ENCODE peak calls at places on chromosomes 7 and 10, in ten cellular contexts. Z is islet precursor cell; T is amniotic stem cell; U is ELF-1; C is neural crest cell; W is SJSA1; D is MV-4-11; Q is GM23248; I is stimulated activated CD4-positive, alpha-beta T cell treated with anti-CD3 and anti-CD28 coated beads, Interleukin-1b, Interleukin-23, amount 100 ng/mL, for 24 hours; E is AG20443. S is an unnamed sample.

GRCh38 chr7:20229652-20230500 is 12.7 kb upstream of the MACC1 start:
- DNase-seq in I (no peak), D (peak), Z (no peak), C (no peak), E (peak), T (peak), U (no peak), Q (peak), W (no peak), S (peak)

GRCh38 chr10:5943536-5943935 is 33.8 kb downstream of the IL15RA start:
- DNase-seq in Z (no peak), T (no peak), E (peak), D (no peak), W (no peak), I (no peak), Q (peak), U (peak), C (no peak), S (no peak)

GRCh38 chr10:490891-491571 is 198.4 kb downstream of the DIP2C start:
- DNase-seq in D (peak), T (no peak), E (peak), U (peak), I (no peak), Q (peak), C (no peak), W (no peak), Z (peak), S (no peak)

GRCh38 chr7:25891591-25891990 is 260.4 kb upstream of the NFE2L3 start:
- DNase-seq in Z (peak), C (no peak), Q (no peak), U (no peak), W (no peak), I (no peak), T (no peak), D (no peak), E (no peak), S (no peak)

GRCh38 chr7:106015586-106016218 is 52.6 kb downstream of the CDHR3 start:
- DNase-seq in T (no peak), E (no peak), W (no peak), U (no peak), C (no peak), Q (no peak), I (no peak), Z (no peak), D (no peak), S (no peak)

GRCh38 chr10:11629731-11630130 is 18.3 kb upstream of the USP6NL start:
- DNase-seq in C (no peak), W (no peak), Q (no peak), D (no peak), T (no peak), E (no peak), Z (no peak), I (no peak), U (no peak), S (no peak)

GRCh38 chr10:803041-803741 is 113.7 kb upstream of the DIP2C start:
- DNase-seq in T (no peak), U (no peak), C (no peak), D (no peak), E (no peak), W (no peak), Q (no peak), I (no peak), Z (no peak), S (no peak)

GRCh38 chr7:112540839-112541577 is 60.2 kb downstream of the LSMEM1 start:
- DNase-seq in C (no peak), E (no peak), Q (peak), U (no peak), I (no peak), T (no peak), W (no peak), Z (no peak), D (no peak), S (no peak)

GRCh38 chr10:15860692-15861201 is 440 bp upstream of the MINDY3 start:
- DNase-seq in Q (no peak), C (no peak), T (no peak), I (no peak), W (no peak), D (no peak), E (no peak), Z (no peak), U (no peak), S (no peak)

GRCh38 chr7:23721456-23721855 is 11.4 kb downstream of the STK31 start:
- DNase-seq in E (no peak), U (no peak), Q (no peak), Z (no peak), W (no peak), T (no peak), C (no peak), D (no peak), I (no peak), S (no peak)

GRCh38 chr7:149773446-149774236 is at the start of gene ZNF467:
- DNase-seq in Z (no peak), U (no peak), W (no peak), T (no peak), I (no peak), E (no peak), D (no peak), Q (peak), C (no peak), S (peak)

GRCh38 chr10:110820321-110820814 is 51.4 kb upstream of the PDCD4 start:
- DNase-seq in Z (no peak), D (no peak), I (no peak), E (peak), Q (peak), T (no peak), C (no peak), W (no peak), U (no peak), S (no peak)

GRCh38 chr7:137488038-137488437 is 144.5 kb upstream of the PTN start:
- DNase-seq in U (no peak), Z (no peak), W (no peak), Q (peak), I (no peak), C (no peak), D (no peak), E (no peak), T (no peak), S (no peak)

GRCh38 chr7:44587843-44588711 is 6.0 kb upstream of the TMED4 start:
- DNase-seq in Z (no peak), D (peak), U (no peak), C (no peak), W (no peak), I (no peak), Q (peak), E (no peak), T (no peak), S (peak)

GRCh38 chr7:45625067-45625466 is 50.9 kb downstream of the ADCY1 start:
- DNase-seq in C (no peak), W (no peak), E (peak), T (no peak), D (no peak), Z (no peak), Q (peak), I (no peak), U (no peak), S (no peak)

GRCh38 chr10:34124522-34125035 is 690.5 kb downstream of the PARD3 start:
- DNase-seq in Z (peak), C (no peak), U (peak), D (no peak), T (no peak), I (no peak), Q (peak), W (peak), E (peak), S (peak)

GRCh38 chr7:3239291-3239691 is 61.8 kb upstream of the SDK1 start:
- DNase-seq in T (no peak), C (no peak), Q (no peak), Z (no peak), W (peak), U (no peak), E (no peak), D (peak), I (no peak), S (no peak)

GRCh38 chr10:53236941-53237340 is 464.4 kb upstream of the MBL2 start:
- DNase-seq in T (no peak), D (no peak), C (no peak), E (no peak), W (no peak), I (no peak), U (no peak), Z (no peak), Q (no peak), S (no peak)

GRCh38 chr10:103890194-103890658 is 27.8 kb downstream of the STN1 start:
- DNase-seq in E (no peak), Z (no peak), U (no peak), W (no peak), I (no peak), D (no peak), C (no peak), Q (peak), T (no peak), S (no peak)

GRCh38 chr7:93327006-93327633 is 95.0 kb downstream of the VPS50 start:
- DNase-seq in T (peak), W (peak), D (peak), Z (no peak), U (no peak), E (peak), I (no peak), C (no peak), Q (peak), S (peak)

GRCh38 chr7:100964630-100965029 is 4.7 kb upstream of the MUC12 start:
- DNase-seq in I (no peak), D (no peak), T (no peak), W (no peak), U (no peak), Q (no peak), C (no peak), E (no peak), Z (no peak), S (no peak)

GRCh38 chr10:113080621-113081229 is 130.7 kb downstream of the TCF7L2 start:
- DNase-seq in Z (no peak), U (no peak), W (no peak), E (no peak), C (no peak), T (no peak), Q (no peak), D (no peak), I (no peak), S (no peak)

GRCh38 chr7:43577485-43577951 is 5.4 kb upstream of the STK17A start:
- DNase-seq in Z (peak), U (peak), E (no peak), I (no peak), W (no peak), D (no peak), T (no peak), C (no peak), Q (no peak), S (no peak)

GRCh38 chr10:132234860-132235259 is 48.1 kb downstream of the DPYSL4 start:
- DNase-seq in E (no peak), Q (no peak), T (no peak), U (no peak), D (no peak), I (no peak), C (no peak), Z (no peak), W (no peak), S (no peak)

GRCh38 chr7:131219277-131220041 is 108.2 kb upstream of the MKLN1 start:
- DNase-seq in Z (no peak), Q (no peak), T (no peak), D (peak), W (no peak), U (no peak), C (no peak), E (peak), I (no peak), S (no peak)

GRCh38 chr7:135147899-135148721 is at the start of gene TMEM140:
- DNase-seq in E (peak), W (no peak), D (peak), Z (no peak), T (no peak), U (no peak), C (no peak), Q (peak), I (peak), S (peak)

GRCh38 chr10:97213431-97213830 is 27.7 kb upstream of the SLIT1 start:
- DNase-seq in Z (no peak), D (no peak), Q (no peak), I (no peak), U (no peak), C (no peak), W (no peak), T (no peak), E (no peak), S (no peak)

GRCh38 chr7:157657741-157658740 is 321.2 kb downstream of the DNAJB6 start:
- DNase-seq in U (no peak), C (no peak), Q (no peak), E (no peak), I (no peak), D (peak), W (no peak), Z (no peak), T (no peak), S (no peak)

GRCh38 chr7:100682228-100682741 is 8.7 kb downstream of the GNB2 start:
- DNase-seq in W (peak), I (no peak), U (peak), T (no peak), E (no peak), Z (peak), D (no peak), Q (peak), C (no peak), S (no peak)

GRCh38 chr10:50577681-50578350 is 45.9 kb downstream of the SGMS1 start:
- DNase-seq in C (no peak), W (no peak), U (peak), Q (peak), T (no peak), Z (peak), D (peak), I (no peak), E (no peak), S (no peak)

GRCh38 chr7:136293841-136294391 is 316.8 kb upstream of the MTPN start:
- DNase-seq in Q (no peak), C (no peak), W (no peak), T (no peak), D (no peak), U (no peak), Z (no peak), I (no peak), E (no peak), S (no peak)

GRCh38 chr7:64618785-64619456 is 47.0 kb upstream of the ZNF107 start:
- DNase-seq in U (peak), E (peak), Q (peak), D (peak), W (no peak), C (peak), T (no peak), I (no peak), Z (no peak), S (no peak)

GRCh38 chr10:102763037-102763607 is 19.4 kb downstream of the WBP1L start:
- DNase-seq in U (peak), T (no peak), W (no peak), E (no peak), D (no peak), Q (no peak), C (no peak), I (no peak), Z (peak), S (no peak)

S was measured in SW 1271.